ENCODE peak calls at places on chromosome 1, in nine cellular contexts. One of them, this sample, is unnamed. For H3K36me3, the result is how much of the 10 kb centered on the place peaks cover.

GRCh38 chr1:30380625-30380984 is 342.8 kb downstream of the MATN1 start:
- DNase-seq in stomach: no peak
- DNase-seq in OCI-LY7: no peak
- DNase-seq in pancreas: no peak
- DNase-seq in upper lobe of right lung: no peak
- DNase-seq in keratinocyte: no peak
- DNase-seq in lower lobe of right lung: no peak
- DNase-seq in astrocyte: no peak
- DNase-seq in IMR-90: no peak
- DNase-seq in this sample: no peak

GRCh38 chr1:221237587-221237986 is 358.3 kb downstream of the HLX start:
- DNase-seq in keratinocyte: no peak
- DNase-seq in pancreas: no peak
- DNase-seq in upper lobe of right lung: no peak
- DNase-seq in astrocyte: no peak
- DNase-seq in IMR-90: no peak
- DNase-seq in lower lobe of right lung: no peak
- DNase-seq in OCI-LY7: no peak
- DNase-seq in stomach: no peak
- DNase-seq in this sample: no peak

GRCh38 chr1:205577874-205578658 is 53.7 kb downstream of the ELK4 start:
- DNase-seq in lower lobe of right lung: no peak
- DNase-seq in astrocyte: no peak
- DNase-seq in IMR-90: peak
- DNase-seq in stomach: peak
- DNase-seq in upper lobe of right lung: peak
- DNase-seq in pancreas: no peak
- DNase-seq in keratinocyte: no peak
- DNase-seq in OCI-LY7: no peak
- DNase-seq in this sample: no peak

GRCh38 chr1:29893036-29893723 is 656.9 kb downstream of the PTPRU start:
- DNase-seq in keratinocyte: no peak
- DNase-seq in OCI-LY7: no peak
- DNase-seq in stomach: no peak
- DNase-seq in astrocyte: no peak
- DNase-seq in lower lobe of right lung: no peak
- DNase-seq in upper lobe of right lung: no peak
- DNase-seq in IMR-90: no peak
- DNase-seq in pancreas: no peak
- DNase-seq in this sample: no peak

GRCh38 chr1:222627232-222627631 is 9.3 kb downstream of the MIA3 start:
- DNase-seq in OCI-LY7: no peak
- DNase-seq in lower lobe of right lung: no peak
- DNase-seq in upper lobe of right lung: no peak
- DNase-seq in astrocyte: peak
- DNase-seq in stomach: no peak
- DNase-seq in IMR-90: peak
- DNase-seq in pancreas: no peak
- DNase-seq in keratinocyte: no peak
- DNase-seq in this sample: no peak

GRCh38 chr1:58773406-58773840 is 10.4 kb downstream of the JUN start:
- DNase-seq in stomach: peak
- DNase-seq in keratinocyte: no peak
- DNase-seq in lower lobe of right lung: peak
- DNase-seq in IMR-90: peak
- DNase-seq in astrocyte: peak
- DNase-seq in pancreas: peak
- DNase-seq in upper lobe of right lung: no peak
- DNase-seq in OCI-LY7: peak
- DNase-seq in this sample: peak

GRCh38 chr1:64065571-64065970 is 137.9 kb upstream of the UBE2U start:
- DNase-seq in IMR-90: peak
- DNase-seq in astrocyte: no peak
- DNase-seq in OCI-LY7: no peak
- DNase-seq in upper lobe of right lung: no peak
- DNase-seq in stomach: no peak
- DNase-seq in pancreas: no peak
- DNase-seq in lower lobe of right lung: no peak
- DNase-seq in keratinocyte: peak
- DNase-seq in this sample: no peak

GRCh38 chr1:76040327-76040868 is 34.1 kb upstream of the ST6GALNAC3 start:
- DNase-seq in upper lobe of right lung: no peak
- DNase-seq in keratinocyte: no peak
- DNase-seq in OCI-LY7: no peak
- DNase-seq in lower lobe of right lung: no peak
- DNase-seq in pancreas: no peak
- DNase-seq in stomach: peak
- DNase-seq in IMR-90: no peak
- DNase-seq in astrocyte: no peak
- DNase-seq in this sample: peak

GRCh38 chr1:236516929-236517704 is 6.7 kb upstream of the LGALS8 start:
- DNase-seq in pancreas: no peak
- DNase-seq in upper lobe of right lung: no peak
- DNase-seq in lower lobe of right lung: no peak
- DNase-seq in keratinocyte: no peak
- DNase-seq in astrocyte: peak
- DNase-seq in stomach: no peak
- DNase-seq in IMR-90: peak
- DNase-seq in OCI-LY7: no peak
- DNase-seq in this sample: no peak

GRCh38 chr1:30866594-30866993 is 42.0 kb downstream of the SDC3 start:
- DNase-seq in pancreas: no peak
- DNase-seq in keratinocyte: no peak
- DNase-seq in stomach: no peak
- DNase-seq in OCI-LY7: no peak
- DNase-seq in astrocyte: no peak
- DNase-seq in IMR-90: no peak
- DNase-seq in upper lobe of right lung: no peak
- DNase-seq in lower lobe of right lung: no peak
- DNase-seq in this sample: no peak

GRCh38 chr1:107480548-107480947 is 339.7 kb downstream of the NTNG1 start:
- DNase-seq in astrocyte: peak
- DNase-seq in stomach: peak
- DNase-seq in keratinocyte: no peak
- DNase-seq in pancreas: peak
- DNase-seq in upper lobe of right lung: no peak
- DNase-seq in lower lobe of right lung: no peak
- DNase-seq in OCI-LY7: peak
- DNase-seq in IMR-90: no peak
- DNase-seq in this sample: peak

GRCh38 chr1:44405041-44405803 is at the start of gene RNF220:
- DNase-seq in stomach: peak
- DNase-seq in pancreas: peak
- DNase-seq in IMR-90: peak
- DNase-seq in OCI-LY7: no peak
- DNase-seq in upper lobe of right lung: peak
- DNase-seq in lower lobe of right lung: peak
- DNase-seq in keratinocyte: no peak
- DNase-seq in astrocyte: peak
- DNase-seq in this sample: peak

GRCh38 chr1:5927506-5928370 is 64.5 kb downstream of the NPHP4 start:
- DNase-seq in pancreas: no peak
- DNase-seq in OCI-LY7: no peak
- DNase-seq in keratinocyte: no peak
- DNase-seq in stomach: no peak
- DNase-seq in IMR-90: no peak
- DNase-seq in upper lobe of right lung: peak
- DNase-seq in astrocyte: no peak
- DNase-seq in lower lobe of right lung: no peak
- DNase-seq in this sample: no peak

GRCh38 chr1:207314836-207315235 is 6.6 kb upstream of the CD55 start:
- DNase-seq in lower lobe of right lung: no peak
- DNase-seq in upper lobe of right lung: no peak
- DNase-seq in IMR-90: peak
- DNase-seq in OCI-LY7: no peak
- DNase-seq in astrocyte: no peak
- DNase-seq in stomach: no peak
- DNase-seq in pancreas: no peak
- DNase-seq in keratinocyte: no peak
- DNase-seq in this sample: no peak

GRCh38 chr1:10911274-10912166 is 100.9 kb upstream of the TARDBP start:
- DNase-seq in pancreas: no peak
- DNase-seq in astrocyte: no peak
- DNase-seq in keratinocyte: no peak
- DNase-seq in OCI-LY7: no peak
- DNase-seq in upper lobe of right lung: peak
- DNase-seq in IMR-90: no peak
- DNase-seq in stomach: no peak
- DNase-seq in lower lobe of right lung: peak
- DNase-seq in this sample: no peak

GRCh38 chr1:28395181-28395580 is 25.6 kb downstream of the PHACTR4 start:
- DNase-seq in stomach: no peak
- DNase-seq in upper lobe of right lung: no peak
- DNase-seq in pancreas: no peak
- DNase-seq in IMR-90: peak
- DNase-seq in OCI-LY7: no peak
- DNase-seq in keratinocyte: no peak
- DNase-seq in lower lobe of right lung: no peak
- DNase-seq in astrocyte: peak
- DNase-seq in this sample: no peak

GRCh38 chr1:1806890-1807289 is 28.6 kb upstream of the NADK start:
- DNase-seq in stomach: no peak
- DNase-seq in astrocyte: peak
- DNase-seq in lower lobe of right lung: no peak
- DNase-seq in pancreas: no peak
- DNase-seq in keratinocyte: no peak
- DNase-seq in IMR-90: peak
- DNase-seq in OCI-LY7: no peak
- DNase-seq in upper lobe of right lung: no peak
- DNase-seq in this sample: no peak

GRCh38 chr1:64701886-64702285 is 43.0 kb upstream of the RAVER2 start:
- DNase-seq in lower lobe of right lung: no peak
- DNase-seq in pancreas: no peak
- DNase-seq in OCI-LY7: no peak
- DNase-seq in astrocyte: no peak
- DNase-seq in keratinocyte: no peak
- DNase-seq in upper lobe of right lung: no peak
- DNase-seq in stomach: no peak
- DNase-seq in IMR-90: no peak
- DNase-seq in this sample: no peak

GRCh38 chr1:80450711-80451110 is 1350.0 kb upstream of the ADGRL2 start:
- DNase-seq in astrocyte: no peak
- DNase-seq in stomach: no peak
- DNase-seq in lower lobe of right lung: no peak
- DNase-seq in pancreas: no peak
- DNase-seq in upper lobe of right lung: no peak
- DNase-seq in IMR-90: no peak
- DNase-seq in keratinocyte: no peak
- DNase-seq in OCI-LY7: no peak
- DNase-seq in this sample: no peak

GRCh38 chr1:85118751-85119150 is 70.5 kb upstream of the MCOLN3 start:
- DNase-seq in IMR-90: peak
- DNase-seq in lower lobe of right lung: no peak
- DNase-seq in stomach: no peak
- DNase-seq in OCI-LY7: no peak
- DNase-seq in upper lobe of right lung: no peak
- DNase-seq in keratinocyte: no peak
- DNase-seq in pancreas: no peak
- DNase-seq in astrocyte: peak
- DNase-seq in this sample: no peak
- TF ChIP-seq CTCF in IMR-90: no peak
- TF ChIP-seq CTCF in lower lobe of right lung: no peak
- TF ChIP-seq CTCF in stomach: no peak
- TF ChIP-seq CTCF in OCI-LY7: no peak
- TF ChIP-seq CTCF in upper lobe of right lung: no peak
- TF ChIP-seq CTCF in keratinocyte: no peak
- TF ChIP-seq CTCF in pancreas: no peak
- TF ChIP-seq CTCF in astrocyte: no peak
- TF ChIP-seq CTCF in this sample: no peak

GRCh38 chr1:226642421-226642820 is 93.9 kb downstream of the STUM start:
- DNase-seq in pancreas: no peak
- DNase-seq in upper lobe of right lung: no peak
- DNase-seq in stomach: no peak
- DNase-seq in lower lobe of right lung: peak
- DNase-seq in keratinocyte: no peak
- DNase-seq in OCI-LY7: no peak
- DNase-seq in astrocyte: no peak
- DNase-seq in IMR-90: no peak
- DNase-seq in this sample: peak

GRCh38 chr1:226640737-226641136 is 92.2 kb downstream of the STUM start:
- DNase-seq in lower lobe of right lung: peak
- DNase-seq in stomach: no peak
- DNase-seq in pancreas: peak
- DNase-seq in IMR-90: no peak
- DNase-seq in keratinocyte: no peak
- DNase-seq in astrocyte: no peak
- DNase-seq in OCI-LY7: no peak
- DNase-seq in upper lobe of right lung: no peak
- DNase-seq in this sample: no peak

GRCh38 chr1:226643167-226643566 is 94.6 kb downstream of the STUM start:
- DNase-seq in OCI-LY7: peak
- DNase-seq in keratinocyte: no peak
- DNase-seq in upper lobe of right lung: peak
- DNase-seq in stomach: no peak
- DNase-seq in pancreas: peak
- DNase-seq in IMR-90: peak
- DNase-seq in astrocyte: peak
- DNase-seq in lower lobe of right lung: peak
- DNase-seq in this sample: no peak

GRCh38 chr1:226640288-226640687 is 91.7 kb downstream of the STUM start:
- DNase-seq in OCI-LY7: no peak
- DNase-seq in lower lobe of right lung: peak
- DNase-seq in pancreas: peak
- DNase-seq in astrocyte: no peak
- DNase-seq in IMR-90: no peak
- DNase-seq in keratinocyte: no peak
- DNase-seq in stomach: no peak
- DNase-seq in upper lobe of right lung: no peak
- DNase-seq in this sample: peak

GRCh38 chr1:226641671-226642231 is 93.2 kb downstream of the STUM start:
- DNase-seq in IMR-90: no peak
- DNase-seq in astrocyte: no peak
- DNase-seq in pancreas: peak
- DNase-seq in lower lobe of right lung: peak
- DNase-seq in stomach: no peak
- DNase-seq in upper lobe of right lung: no peak
- DNase-seq in OCI-LY7: no peak
- DNase-seq in keratinocyte: no peak
- DNase-seq in this sample: no peak
- H3K36me3 ChIP-seq in IMR-90: under half
- H3K36me3 ChIP-seq in astrocyte: under half
- H3K36me3 ChIP-seq in pancreas: under half
- H3K36me3 ChIP-seq in lower lobe of right lung: half or more
- H3K36me3 ChIP-seq in stomach: half or more
- H3K36me3 ChIP-seq in upper lobe of right lung: half or more
- H3K36me3 ChIP-seq in OCI-LY7: half or more
- H3K36me3 ChIP-seq in keratinocyte: under half
- H3K36me3 ChIP-seq in this sample: under half

GRCh38 chr1:154276797-154277196 is 4.4 kb downstream of the HAX1 start:
- DNase-seq in upper lobe of right lung: no peak
- DNase-seq in OCI-LY7: peak
- DNase-seq in astrocyte: no peak
- DNase-seq in keratinocyte: no peak
- DNase-seq in stomach: no peak
- DNase-seq in IMR-90: no peak
- DNase-seq in lower lobe of right lung: no peak
- DNase-seq in pancreas: no peak
- DNase-seq in this sample: no peak
- TF ChIP-seq CTCF in upper lobe of right lung: peak
- TF ChIP-seq CTCF in OCI-LY7: peak
- TF ChIP-seq CTCF in astrocyte: no peak
- TF ChIP-seq CTCF in keratinocyte: peak
- TF ChIP-seq CTCF in stomach: no peak
- TF ChIP-seq CTCF in IMR-90: peak
- TF ChIP-seq CTCF in lower lobe of right lung: peak
- TF ChIP-seq CTCF in pancreas: no peak
- TF ChIP-seq CTCF in this sample: no peak

GRCh38 chr1:43034778-43035177 is 76.1 kb upstream of the SLC2A1 start:
- DNase-seq in IMR-90: no peak
- DNase-seq in keratinocyte: no peak
- DNase-seq in stomach: no peak
- DNase-seq in OCI-LY7: no peak
- DNase-seq in upper lobe of right lung: no peak
- DNase-seq in astrocyte: no peak
- DNase-seq in lower lobe of right lung: no peak
- DNase-seq in pancreas: no peak
- DNase-seq in this sample: no peak
- H3K36me3 ChIP-seq in IMR-90: under half
- H3K36me3 ChIP-seq in keratinocyte: under half
- H3K36me3 ChIP-seq in stomach: under half
- H3K36me3 ChIP-seq in OCI-LY7: under half
- H3K36me3 ChIP-seq in upper lobe of right lung: under half
- H3K36me3 ChIP-seq in astrocyte: under half
- H3K36me3 ChIP-seq in lower lobe of right lung: under half
- H3K36me3 ChIP-seq in pancreas: under half
- H3K36me3 ChIP-seq in this sample: under half